ENCODE peak calls at places on chromosome X, in seven cellular contexts. P is mesendoderm; M is GM23248; H is RWPE1; N is astrocyte; T is effector memory CD4-positive, alpha-beta T cell; D is breast epithelium. L is an unnamed sample.

GRCh38 chrX:117992324-117992723 is 124.3 kb downstream of the KLHL13 start:
- DNase-seq in P (no peak), M (no peak), H (no peak), N (no peak), T (no peak), D (no peak), L (no peak)

GRCh38 chrX:2351321-2351720 is 149.5 kb downstream of the DHRSX start:
- DNase-seq in P (no peak), M (peak; percentile 84), H (no peak), N (peak; percentile 70), T (no peak), D (no peak), L (peak; percentile 12)

GRCh38 chrX:47216393-47216925 is 2.0 kb upstream of the CDK16 start:
- DNase-seq in P (no peak), M (no peak), H (no peak), N (no peak), T (no peak), D (no peak), L (no peak)

GRCh38 chrX:79570524-79571240 is 203.5 kb upstream of the ITM2A start:
- DNase-seq in P (no peak), M (no peak), H (no peak), N (no peak), T (no peak), D (no peak), L (no peak)

GRCh38 chrX:138885886-138886285 is 174.4 kb upstream of the FGF13 start:
- DNase-seq in P (no peak), M (peak; percentile 68), H (no peak), N (peak; percentile 71), T (no peak), D (no peak), L (no peak)

GRCh38 chrX:71301195-71301924 is at the start of gene ITGB1BP2:
- DNase-seq in P (peak; percentile 15), M (peak; percentile 36), H (no peak), N (peak; percentile 62), T (no peak), D (no peak), L (no peak)

GRCh38 chrX:54509401-54509800 is 13.4 kb upstream of the FGD1 start:
- DNase-seq in P (peak; percentile 58), M (peak; percentile 12), H (no peak), N (peak; percentile 11), T (no peak), D (no peak), L (no peak)

GRCh38 chrX:67436867-67437266 is 107.0 kb upstream of the AR start:
- DNase-seq in P (no peak), M (no peak), H (no peak), N (no peak), T (no peak), D (no peak), L (no peak)

GRCh38 chrX:110941906-110942305 is 146.3 kb upstream of the CHRDL1 start:
- DNase-seq in P (no peak), M (no peak), H (no peak), N (no peak), T (no peak), D (peak; percentile 23), L (no peak)

GRCh38 chrX:139932077-139932900 is 564 bp downstream of the ATP11C start:
- DNase-seq in P (no peak), M (peak; percentile 72), H (peak; percentile 18), N (no peak), T (peak; percentile 25), D (no peak), L (no peak)

GRCh38 chrX:15849555-15849954 is 5.1 kb downstream of the AP1S2 start:
- DNase-seq in P (peak; percentile 59), M (peak; percentile 23), H (no peak), N (no peak), T (no peak), D (no peak), L (no peak)

GRCh38 chrX:153474718-153475117 is 4.3 kb upstream of the HAUS7 start:
- DNase-seq in P (peak; percentile 43), M (peak; percentile 83), H (peak; percentile 34), N (peak; percentile 50), T (peak; percentile 34), D (peak; percentile 41), L (no peak)

GRCh38 chrX:10761447-10761846 is 141.1 kb upstream of the MID1 start:
- DNase-seq in P (no peak), M (no peak), H (no peak), N (no peak), T (no peak), D (no peak), L (peak; percentile 33)

GRCh38 chrX:39599339-39599738 is 498.4 kb downstream of the BCOR start:
- DNase-seq in P (no peak), M (no peak), H (no peak), N (no peak), T (no peak), D (no peak), L (no peak)

GRCh38 chrX:119512145-119512800 is 44.0 kb downstream of the SLC25A5 start:
- DNase-seq in P (peak; percentile 81), M (peak; percentile 76), H (peak; percentile 74), N (peak; percentile 32), T (no peak), D (peak; percentile 41), L (no peak)

GRCh38 chrX:39258331-39258730 is 457.1 kb downstream of the MID1IP1 start:
- DNase-seq in P (peak; percentile 65), M (peak; percentile 10), H (no peak), N (peak; percentile 44), T (no peak), D (no peak), L (no peak)

GRCh38 chrX:45714864-45715263 is 514.2 kb upstream of the DIPK2B start:
- DNase-seq in P (no peak), M (peak; percentile 79), H (no peak), N (peak; percentile 73), T (no peak), D (no peak), L (no peak)

GRCh38 chrX:70041993-70042392 is 7.7 kb downstream of the AWAT2 start:
- DNase-seq in P (no peak), M (no peak), H (no peak), N (no peak), T (no peak), D (no peak), L (no peak)

GRCh38 chrX:17413228-17413627 is 38.2 kb downstream of the NHS start:
- DNase-seq in P (no peak), M (peak; percentile 80), H (peak; percentile 39), N (peak; percentile 96), T (no peak), D (no peak), L (peak; percentile 68)

GRCh38 chrX:78708171-78708570 is 39.3 kb upstream of the LPAR4 start:
- DNase-seq in P (peak; percentile 62), M (peak; percentile 57), H (no peak), N (no peak), T (no peak), D (no peak), L (no peak)

GRCh38 chrX:136711147-136711546 is 63.2 kb downstream of the CD40LG start:
- DNase-seq in P (peak; percentile 48), M (peak; percentile 51), H (no peak), N (no peak), T (no peak), D (no peak), L (no peak)

GRCh38 chrX:45557390-45557789 is 356.7 kb upstream of the DIPK2B start:
- DNase-seq in P (no peak), M (peak; percentile 0), H (peak; percentile 0), N (no peak), T (no peak), D (no peak), L (no peak)

GRCh38 chrX:148647666-148648065 is 147.2 kb downstream of the AFF2 start:
- DNase-seq in P (peak; percentile 38), M (no peak), H (no peak), N (no peak), T (no peak), D (no peak), L (no peak)

GRCh38 chrX:17521871-17522693 is 147.1 kb downstream of the NHS start:
- DNase-seq in P (peak; percentile 75), M (peak; percentile 50), H (peak; percentile 24), N (peak; percentile 53), T (no peak), D (no peak), L (no peak)

GRCh38 chrX:8345473-8345872 is 119.2 kb upstream of the VCX3B start:
- DNase-seq in P (peak; percentile 19), M (no peak), H (peak; percentile 55), N (peak; percentile 80), T (no peak), D (no peak), L (peak; percentile 18)
- H3K27ac ChIP-seq in P (no peak overlapping the region), M (no peak overlapping the region), H (no peak overlapping the region), N (no peak overlapping the region), T (no peak overlapping the region), D (no peak overlapping the region), L (peak overlapping the region; percentile 62)

GRCh38 chrX:12488781-12489180 is 302.4 kb upstream of the PRPS2 start:
- DNase-seq in P (no peak), M (no peak), H (no peak), N (no peak), T (no peak), D (no peak), L (no peak)

GRCh38 chrX:12489341-12489740 is 301.9 kb upstream of the PRPS2 start:
- DNase-seq in P (no peak), M (no peak), H (no peak), N (no peak), T (no peak), D (no peak), L (no peak)

DNA sequence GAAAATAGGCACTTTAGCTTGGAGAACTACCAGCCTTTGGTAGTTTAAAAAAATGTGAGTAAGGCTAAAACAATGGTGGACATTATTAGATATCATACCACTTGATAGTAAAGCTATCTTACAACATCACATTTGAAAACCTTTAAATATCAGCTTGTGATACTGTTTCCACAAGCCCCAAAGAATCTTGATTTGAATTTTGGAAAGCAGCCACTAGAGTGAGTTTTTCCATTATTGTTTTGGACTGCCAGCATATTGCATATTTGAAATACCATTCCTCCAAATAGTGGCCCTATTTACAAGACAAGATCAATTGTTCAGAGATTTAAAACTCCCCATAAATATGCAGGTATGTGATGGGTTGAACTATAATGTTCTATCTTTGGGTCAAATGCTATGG is 303.0 kb upstream of the PRPS2 start:
- DNase-seq in P (no peak), M (no peak), H (no peak), N (no peak), T (no peak), D (no peak), L (no peak)
- H3K27ac ChIP-seq in P (no peak overlapping the region), M (no peak overlapping the region), H (no peak overlapping the region), N (no peak overlapping the region), T (no peak overlapping the region), D (no peak overlapping the region), L (no peak overlapping the region)

GRCh38 chrX:5724123-5724522 is 504.5 kb downstream of the NLGN4X start:
- DNase-seq in P (no peak), M (no peak), H (no peak), N (no peak), T (no peak), D (no peak), L (no peak)

GRCh38 chrX:5730561-5730960 is 498.1 kb downstream of the NLGN4X start:
- DNase-seq in P (no peak), M (no peak), H (no peak), N (peak; percentile 15), T (no peak), D (no peak), L (no peak)

GRCh38 chrX:5726246-5726645 is 502.4 kb downstream of the NLGN4X start:
- DNase-seq in P (no peak), M (no peak), H (no peak), N (peak; percentile 9), T (no peak), D (no peak), L (no peak)
- H3K27ac ChIP-seq in P (no peak overlapping the region), M (no peak overlapping the region), H (no peak overlapping the region), N (no peak overlapping the region), T (no peak overlapping the region), D (no peak overlapping the region), L (no peak overlapping the region)

GRCh38 chrX:121160987-121161386 is 113.6 kb downstream of the GLUD2 start:
- DNase-seq in P (peak; percentile 10), M (peak; percentile 48), H (no peak), N (peak; percentile 20), T (no peak), D (no peak), L (no peak)
- H3K27ac ChIP-seq in P (no peak overlapping the region), M (no peak overlapping the region), H (no peak overlapping the region), N (no peak overlapping the region), T (no peak overlapping the region), D (no peak overlapping the region), L (no peak overlapping the region)

L was measured in epithelial cell of prostate.